ENCODE peak calls at places on chromosome 9, in eight cellular contexts. M, C, Q, G, L, E, F and H are unnamed samples.

GRCh38 chr9:80500300-80500699 is 928.5 kb downstream of the TLE4 start:
- DNase-seq in M (no peak), C (no peak), Q (no peak), G (no peak), L (no peak), E (no peak), F (no peak), H (no peak)

GRCh38 chr9:18985996-18986395 is 47.0 kb downstream of the SAXO1 start:
- DNase-seq in M (no peak), C (no peak), Q (no peak), G (no peak), L (no peak), E (no peak), F (no peak), H (no peak)

GRCh38 chr9:78218890-78219289 is 17.0 kb upstream of the CEP78 start:
- DNase-seq in M (no peak), C (no peak), Q (no peak), G (no peak), L (no peak), E (no peak), F (no peak), H (no peak)

GRCh38 chr9:27664136-27664819 is 91.0 kb upstream of the C9orf72 start:
- DNase-seq in M (no peak), C (no peak), Q (no peak), G (no peak), L (no peak), E (no peak), F (no peak), H (no peak)

GRCh38 chr9:651372-651771 is 190.1 kb upstream of the DMRT1 start:
- DNase-seq in M (no peak), C (no peak), Q (no peak), G (no peak), L (no peak), E (no peak), F (no peak), H (no peak)

GRCh38 chr9:77830618-77831285 is 182.6 kb upstream of the GNA14 start:
- DNase-seq in M (no peak), C (no peak), Q (no peak), G (no peak), L (no peak), E (no peak), F (peak; percentile 72), H (no peak)

GRCh38 chr9:21527579-21527978 is 45.5 kb upstream of the IFNE start:
- DNase-seq in M (no peak), C (no peak), Q (no peak), G (no peak), L (no peak), E (no peak), F (no peak), H (no peak)

GRCh38 chr9:9170735-9171134 is 1371.2 kb upstream of the DMAC1 start:
- DNase-seq in M (no peak), C (no peak), Q (no peak), G (no peak), L (no peak), E (no peak), F (no peak), H (no peak)

GRCh38 chr9:95116002-95116819 is 201.3 kb downstream of the FANCC start:
- DNase-seq in M (no peak), C (no peak), Q (no peak), G (no peak), L (no peak), E (no peak), F (no peak), H (peak; percentile 66)

GRCh38 chr9:79592736-79593493 is 21.1 kb downstream of the TLE4 start:
- DNase-seq in M (no peak), C (no peak), Q (no peak), G (no peak), L (no peak), E (no peak), F (peak; percentile 61), H (no peak)

GRCh38 chr9:99867536-99867935 is 38.9 kb upstream of the STX17 start:
- DNase-seq in M (no peak), C (no peak), Q (no peak), G (no peak), L (no peak), E (no peak), F (peak; percentile 38), H (peak; percentile 14)

GRCh38 chr9:137499416-137499815 is 40.3 kb upstream of the NSMF start:
- DNase-seq in M (no peak), C (no peak), Q (no peak), G (no peak), L (no peak), E (no peak), F (no peak), H (no peak)

GRCh38 chr9:35660966-35661413 is 2.9 kb downstream of the CCDC107 start:
- DNase-seq in M (no peak), C (no peak), Q (peak; percentile 34), G (no peak), L (peak; percentile 49), E (no peak), F (peak; percentile 55), H (peak; percentile 51)

DNA sequence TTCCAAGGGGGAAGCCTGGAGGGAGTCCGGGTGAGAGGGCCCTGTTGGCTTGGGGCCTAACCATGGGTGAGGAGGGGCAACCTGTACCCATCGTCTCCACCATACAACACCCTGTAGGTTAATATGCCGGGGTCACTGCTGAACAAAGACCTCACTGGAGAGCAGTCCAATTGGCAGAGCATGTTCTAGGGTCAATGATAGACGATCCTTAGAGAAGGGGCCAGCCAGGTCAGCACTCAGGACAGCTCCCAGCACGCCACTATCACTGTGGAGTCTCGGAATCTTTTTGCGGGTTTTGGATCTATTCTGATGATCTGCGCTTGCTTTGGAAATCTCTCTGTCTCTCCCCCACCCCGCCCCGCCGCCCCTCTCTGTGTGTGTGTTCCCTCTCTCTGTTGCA is 218.4 kb upstream of the MVB12B start:
- DNase-seq in M (peak; percentile 55), C (peak; percentile 59), Q (peak; percentile 4), G (no peak), L (no peak), E (no peak), F (no peak), H (peak; percentile 26)
- TF ChIP-seq CTCF in M (no peak), C (no peak), Q (no peak), G (no peak), L (no peak), E (no peak), F (no peak), H (no peak)

DNA sequence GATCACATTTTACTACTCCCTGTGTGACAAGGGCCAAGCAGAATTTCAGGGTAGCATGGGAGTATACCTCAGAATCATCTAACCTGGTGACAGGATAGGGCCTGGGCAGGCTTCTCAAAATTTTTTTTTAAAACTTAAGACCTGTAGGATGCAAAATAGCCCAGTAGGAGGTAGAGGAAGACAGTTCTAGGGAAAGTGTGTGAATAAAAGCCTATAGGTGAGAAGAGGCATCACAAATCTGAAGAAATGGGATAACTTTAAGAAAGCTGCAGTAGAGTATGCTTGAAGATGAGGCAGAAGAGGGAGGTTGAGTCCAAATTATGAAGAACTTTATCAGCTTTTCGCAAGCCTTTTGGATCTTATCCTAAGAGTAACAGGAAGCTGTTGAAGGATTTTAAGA is 32.3 kb downstream of the CNTRL start:
- DNase-seq in M (no peak), C (no peak), Q (no peak), G (no peak), L (no peak), E (no peak), F (no peak), H (peak; percentile 21)
- TF ChIP-seq CTCF in M (no peak), C (no peak), Q (no peak), G (no peak), L (no peak), E (no peak), F (peak; percentile 9), H (peak; percentile 32)

GRCh38 chr9:76761448-76761847 is 2.8 kb upstream of the PCA3 start:
- DNase-seq in M (no peak), C (no peak), Q (no peak), G (no peak), L (peak; percentile 26), E (no peak), F (peak; percentile 3), H (peak; percentile 10)

GRCh38 chr9:76758476-76758875 is 5.8 kb upstream of the PCA3 start:
- DNase-seq in M (no peak), C (no peak), Q (no peak), G (no peak), L (peak; percentile 1), E (no peak), F (no peak), H (no peak)

GRCh38 chr9:76757274-76757673 is 7.0 kb upstream of the PCA3 start:
- DNase-seq in M (no peak), C (no peak), Q (no peak), G (no peak), L (no peak), E (no peak), F (no peak), H (no peak)

GRCh38 chr9:76759726-76760125 is 4.5 kb upstream of the PCA3 start:
- DNase-seq in M (no peak), C (no peak), Q (no peak), G (no peak), L (no peak), E (no peak), F (no peak), H (no peak)

GRCh38 chr9:76756273-76756650 is 8.0 kb upstream of the PCA3 start:
- DNase-seq in M (peak; percentile 16), C (peak; percentile 60), Q (peak; percentile 9), G (peak; percentile 22), L (peak; percentile 19), E (no peak), F (peak; percentile 64), H (peak; percentile 48)
- TF ChIP-seq CTCF in M (no peak), C (peak; percentile 51), Q (peak; percentile 42), G (peak; percentile 40), L (peak; percentile 41), E (no peak), F (peak; percentile 42), H (no peak)

GRCh38 chr9:109401169-109401989 is 80.5 kb upstream of the EPB41L4B start:
- DNase-seq in M (peak; percentile 74), C (peak; percentile 87), Q (peak; percentile 40), G (no peak), L (peak; percentile 42), E (no peak), F (peak; percentile 25), H (peak; percentile 77)
- TF ChIP-seq CTCF in M (peak; percentile 93), C (peak; percentile 90), Q (peak; percentile 89), G (peak; percentile 74), L (peak; percentile 84), E (peak; percentile 43), F (peak; percentile 70), H (peak; percentile 83)

GRCh38 chr9:38000332-38000731 is 68.7 kb downstream of the SHB start:
- DNase-seq in M (no peak), C (peak; percentile 71), Q (no peak), G (no peak), L (no peak), E (no peak), F (no peak), H (no peak)
- TF ChIP-seq CTCF in M (no peak), C (peak; percentile 64), Q (no peak), G (no peak), L (peak; percentile 19), E (no peak), F (no peak), H (no peak)